ENCODE peak calls at places on chromosomes 1 and 21, in ten cellular contexts. F is SHP77, I is Calu3, Q is natural killer cell, T is D341Med, Y is brain microvascular endothelial cell, A is neuronal stem cell, P is DMS153, N is RWPE1, K is Kasumi-1. L is an unnamed sample.

GRCh38 chr21:41375875-41376274 is 14.0 kb downstream of the MX2 start:
- DNase-seq in Y (no peak), N (no peak), I (no peak), T (no peak), Q (no peak), P (no peak), K (no peak), F (no peak), A (no peak), L (no peak)

GRCh38 chr1:5119496-5120234 is 465.3 kb downstream of the AJAP1 start:
- DNase-seq in K (no peak), P (peak; percentile 42), T (peak; percentile 37), I (no peak), N (no peak), F (peak; percentile 18), Q (no peak), A (no peak), Y (no peak), L (no peak)

GRCh38 chr1:209411491-209411929 is 172.0 kb upstream of the CAMK1G start:
- DNase-seq in I (no peak), A (no peak), P (no peak), N (peak; percentile 86), Q (no peak), Y (peak; percentile 11), F (no peak), T (no peak), K (no peak), L (peak; percentile 98)

GRCh38 chr21:15706686-15707085 is 23.1 kb upstream of the USP25 start:
- DNase-seq in N (peak; percentile 88), I (peak; percentile 58), K (peak; percentile 6), P (no peak), Y (peak; percentile 94), Q (no peak), T (no peak), F (no peak), A (no peak), L (peak; percentile 98)

GRCh38 chr1:16180291-16180824 is 24.5 kb upstream of the EPHA2 start:
- DNase-seq in A (no peak), P (no peak), Q (no peak), N (no peak), K (no peak), Y (peak; percentile 60), T (no peak), I (no peak), F (no peak), L (peak; percentile 23)

GRCh38 chr1:19308509-19308907 is 3.4 kb downstream of the AKR7A2 start:
- DNase-seq in I (no peak), N (no peak), T (no peak), A (no peak), P (no peak), F (no peak), Y (no peak), Q (no peak), K (no peak), L (no peak)

GRCh38 chr1:183685112-183685713 is 32.1 kb upstream of the APOBEC4 start:
- DNase-seq in T (peak; percentile 77), Q (no peak), A (peak; percentile 14), N (peak; percentile 79), Y (peak; percentile 56), F (peak; percentile 33), I (peak; percentile 47), K (peak; percentile 88), P (peak; percentile 58), L (peak; percentile 62)

GRCh38 chr21:39022035-39022900 is 161.0 kb downstream of the PSMG1 start:
- DNase-seq in P (peak; percentile 93), K (peak; percentile 5), Q (no peak), F (no peak), A (no peak), T (no peak), Y (no peak), I (no peak), N (no peak), L (no peak)

GRCh38 chr1:241140670-241141069 is 216.3 kb downstream of the RGS7 start:
- DNase-seq in F (no peak), T (no peak), N (no peak), P (no peak), Q (no peak), K (no peak), Y (no peak), A (no peak), I (no peak), L (no peak)

GRCh38 chr1:9280015-9280860 is 12.5 kb upstream of the SPSB1 start:
- DNase-seq in K (no peak), P (peak; percentile 5), F (peak; percentile 27), A (no peak), T (no peak), Y (peak; percentile 92), I (no peak), N (peak; percentile 96), Q (no peak), L (peak; percentile 96)

L was measured in epithelial cell of esophagus.